ENCODE peak calls at places on chromosomes 7 and 10, in nine cellular contexts. One of them, this sample, is unnamed.

GRCh38 chr7:103715376-103716110 is 269.5 kb upstream of the SLC26A5 start:
- DNase-seq in NCI-H510A treated with DMSO at 0.1 percent for 48 hours: no peak
- DNase-seq in B cell: no peak
- DNase-seq in GM13976: no peak
- DNase-seq in lower leg skin: no peak
- DNase-seq in NCI-H748 treated with DMSO at 0.1 percent for 48 hours: no peak
- DNase-seq in H9: no peak
- DNase-seq in nucleus accumbens: no peak
- DNase-seq in activated naive CD8-positive, alpha-beta T cell treated with anti-CD3 and anti-CD28 coated beads, Interleukin-2, amount 10 ng/mL, durations not matched to agents 7 days and 5 days: no peak
- DNase-seq in this sample: no peak

GRCh38 chr7:35331730-35332678 is 78.1 kb upstream of the TBX20 start:
- DNase-seq in NCI-H510A treated with DMSO at 0.1 percent for 48 hours: no peak
- DNase-seq in B cell: no peak
- DNase-seq in GM13976: no peak
- DNase-seq in lower leg skin: no peak
- DNase-seq in NCI-H748 treated with DMSO at 0.1 percent for 48 hours: no peak
- DNase-seq in H9: no peak
- DNase-seq in nucleus accumbens: no peak
- DNase-seq in activated naive CD8-positive, alpha-beta T cell treated with anti-CD3 and anti-CD28 coated beads, Interleukin-2, amount 10 ng/mL, durations not matched to agents 7 days and 5 days: no peak
- DNase-seq in this sample: no peak

GRCh38 chr10:11218395-11218794 is 200.7 kb downstream of the CELF2 start:
- DNase-seq in NCI-H510A treated with DMSO at 0.1 percent for 48 hours: no peak
- DNase-seq in B cell: no peak
- DNase-seq in GM13976: no peak
- DNase-seq in lower leg skin: no peak
- DNase-seq in NCI-H748 treated with DMSO at 0.1 percent for 48 hours: no peak
- DNase-seq in H9: no peak
- DNase-seq in nucleus accumbens: no peak
- DNase-seq in activated naive CD8-positive, alpha-beta T cell treated with anti-CD3 and anti-CD28 coated beads, Interleukin-2, amount 10 ng/mL, durations not matched to agents 7 days and 5 days: no peak
- DNase-seq in this sample: no peak

GRCh38 chr10:76922666-76923065 is 714.9 kb downstream of the KCNMA1 start:
- DNase-seq in NCI-H510A treated with DMSO at 0.1 percent for 48 hours: no peak
- DNase-seq in B cell: no peak
- DNase-seq in GM13976: no peak
- DNase-seq in lower leg skin: no peak
- DNase-seq in NCI-H748 treated with DMSO at 0.1 percent for 48 hours: no peak
- DNase-seq in H9: no peak
- DNase-seq in nucleus accumbens: no peak
- DNase-seq in activated naive CD8-positive, alpha-beta T cell treated with anti-CD3 and anti-CD28 coated beads, Interleukin-2, amount 10 ng/mL, durations not matched to agents 7 days and 5 days: no peak
- DNase-seq in this sample: no peak

GRCh38 chr7:63009771-63010170 is 988.9 kb upstream of the ZNF722 start:
- DNase-seq in NCI-H510A treated with DMSO at 0.1 percent for 48 hours: no peak
- DNase-seq in B cell: no peak
- DNase-seq in GM13976: no peak
- DNase-seq in lower leg skin: peak
- DNase-seq in NCI-H748 treated with DMSO at 0.1 percent for 48 hours: no peak
- DNase-seq in H9: no peak
- DNase-seq in nucleus accumbens: no peak
- DNase-seq in activated naive CD8-positive, alpha-beta T cell treated with anti-CD3 and anti-CD28 coated beads, Interleukin-2, amount 10 ng/mL, durations not matched to agents 7 days and 5 days: no peak
- DNase-seq in this sample: no peak

GRCh38 chr10:70594161-70594560 is 8.4 kb downstream of the PRF1 start:
- DNase-seq in NCI-H510A treated with DMSO at 0.1 percent for 48 hours: no peak
- DNase-seq in B cell: no peak
- DNase-seq in GM13976: no peak
- DNase-seq in lower leg skin: peak
- DNase-seq in NCI-H748 treated with DMSO at 0.1 percent for 48 hours: no peak
- DNase-seq in H9: no peak
- DNase-seq in nucleus accumbens: no peak
- DNase-seq in activated naive CD8-positive, alpha-beta T cell treated with anti-CD3 and anti-CD28 coated beads, Interleukin-2, amount 10 ng/mL, durations not matched to agents 7 days and 5 days: no peak
- DNase-seq in this sample: no peak

GRCh38 chr10:28661035-28661434 is 16.3 kb upstream of the BAMBI start:
- DNase-seq in NCI-H510A treated with DMSO at 0.1 percent for 48 hours: no peak
- DNase-seq in B cell: no peak
- DNase-seq in GM13976: no peak
- DNase-seq in lower leg skin: peak
- DNase-seq in NCI-H748 treated with DMSO at 0.1 percent for 48 hours: no peak
- DNase-seq in H9: no peak
- DNase-seq in nucleus accumbens: no peak
- DNase-seq in activated naive CD8-positive, alpha-beta T cell treated with anti-CD3 and anti-CD28 coated beads, Interleukin-2, amount 10 ng/mL, durations not matched to agents 7 days and 5 days: no peak
- DNase-seq in this sample: no peak

GRCh38 chr10:178208-178607 is 43.0 kb downstream of the ZMYND11 start:
- DNase-seq in NCI-H510A treated with DMSO at 0.1 percent for 48 hours: peak
- DNase-seq in B cell: no peak
- DNase-seq in GM13976: peak
- DNase-seq in lower leg skin: no peak
- DNase-seq in NCI-H748 treated with DMSO at 0.1 percent for 48 hours: no peak
- DNase-seq in H9: no peak
- DNase-seq in nucleus accumbens: no peak
- DNase-seq in activated naive CD8-positive, alpha-beta T cell treated with anti-CD3 and anti-CD28 coated beads, Interleukin-2, amount 10 ng/mL, durations not matched to agents 7 days and 5 days: no peak
- DNase-seq in this sample: no peak

GRCh38 chr7:16702433-16702832 is 51.1 kb upstream of the TSPAN13 start:
- DNase-seq in NCI-H510A treated with DMSO at 0.1 percent for 48 hours: no peak
- DNase-seq in B cell: no peak
- DNase-seq in GM13976: no peak
- DNase-seq in lower leg skin: no peak
- DNase-seq in NCI-H748 treated with DMSO at 0.1 percent for 48 hours: no peak
- DNase-seq in H9: no peak
- DNase-seq in nucleus accumbens: no peak
- DNase-seq in activated naive CD8-positive, alpha-beta T cell treated with anti-CD3 and anti-CD28 coated beads, Interleukin-2, amount 10 ng/mL, durations not matched to agents 7 days and 5 days: no peak
- DNase-seq in this sample: no peak

GRCh38 chr10:116787893-116788665 is 45.7 kb upstream of the HSPA12A start:
- DNase-seq in NCI-H510A treated with DMSO at 0.1 percent for 48 hours: peak
- DNase-seq in B cell: peak
- DNase-seq in GM13976: peak
- DNase-seq in lower leg skin: peak
- DNase-seq in NCI-H748 treated with DMSO at 0.1 percent for 48 hours: peak
- DNase-seq in H9: peak
- DNase-seq in nucleus accumbens: peak
- DNase-seq in activated naive CD8-positive, alpha-beta T cell treated with anti-CD3 and anti-CD28 coated beads, Interleukin-2, amount 10 ng/mL, durations not matched to agents 7 days and 5 days: peak
- DNase-seq in this sample: no peak